ENCODE peak calls at places on chromosome 4, in four cellular contexts. One of them, this sample, is unnamed.
A peak's percentile ranks its signal among the peaks of the same experiment; 100 is the strongest.

GRCh38 chr4:53914313-53915016 is 149.9 kb downstream of the CHIC2 start:
- DNase-seq in GM12864: no peak
- DNase-seq in breast epithelium: no peak
- DNase-seq in cardiac fibroblast: peak; percentile 96
- DNase-seq in this sample: no peak

GRCh38 chr4:5019796-5020195 is 538 bp upstream of the CYTL1 start:
- DNase-seq in breast epithelium: no peak
- DNase-seq in GM12864: no peak
- DNase-seq in cardiac fibroblast: no peak
- DNase-seq in this sample: no peak

GRCh38 chr4:93791570-93792195 is 36.9 kb upstream of the ATOH1 start:
- DNase-seq in GM12864: peak; percentile 3
- DNase-seq in breast epithelium: no peak
- DNase-seq in cardiac fibroblast: peak; percentile 65
- DNase-seq in this sample: peak; percentile 58

GRCh38 chr4:38368612-38369011 is 295.4 kb upstream of the KLF3 start:
- DNase-seq in GM12864: no peak
- DNase-seq in cardiac fibroblast: peak; percentile 30
- DNase-seq in breast epithelium: no peak
- DNase-seq in this sample: no peak

GRCh38 chr4:41448935-41449334 is 89.0 kb upstream of the LIMCH1 start:
- DNase-seq in breast epithelium: no peak
- DNase-seq in cardiac fibroblast: peak; percentile 11
- DNase-seq in GM12864: no peak
- DNase-seq in this sample: no peak

GRCh38 chr4:145769450-145770037 is 89.6 kb downstream of the C4orf51 start:
- DNase-seq in breast epithelium: no peak
- DNase-seq in cardiac fibroblast: no peak
- DNase-seq in GM12864: no peak
- DNase-seq in this sample: no peak

GRCh38 chr4:175419120-175419774 is 392.8 kb downstream of the GPM6A start:
- DNase-seq in cardiac fibroblast: peak; percentile 99
- DNase-seq in breast epithelium: no peak
- DNase-seq in GM12864: no peak
- DNase-seq in this sample: no peak

GRCh38 chr4:128384091-128384520 is 96.5 kb upstream of the PGRMC2 start:
- DNase-seq in breast epithelium: no peak
- DNase-seq in cardiac fibroblast: peak; percentile 66
- DNase-seq in GM12864: no peak
- DNase-seq in this sample: no peak

GRCh38 chr4:95693594-95693993 is 144.8 kb upstream of the UNC5C start:
- DNase-seq in breast epithelium: no peak
- DNase-seq in GM12864: no peak
- DNase-seq in cardiac fibroblast: peak; percentile 68
- DNase-seq in this sample: peak; percentile 7
- TF ChIP-seq CTCF in breast epithelium: no peak
- TF ChIP-seq CTCF in GM12864: peak; percentile 3
- TF ChIP-seq CTCF in cardiac fibroblast: peak; percentile 46
- TF ChIP-seq CTCF in this sample: peak; percentile 12

DNA sequence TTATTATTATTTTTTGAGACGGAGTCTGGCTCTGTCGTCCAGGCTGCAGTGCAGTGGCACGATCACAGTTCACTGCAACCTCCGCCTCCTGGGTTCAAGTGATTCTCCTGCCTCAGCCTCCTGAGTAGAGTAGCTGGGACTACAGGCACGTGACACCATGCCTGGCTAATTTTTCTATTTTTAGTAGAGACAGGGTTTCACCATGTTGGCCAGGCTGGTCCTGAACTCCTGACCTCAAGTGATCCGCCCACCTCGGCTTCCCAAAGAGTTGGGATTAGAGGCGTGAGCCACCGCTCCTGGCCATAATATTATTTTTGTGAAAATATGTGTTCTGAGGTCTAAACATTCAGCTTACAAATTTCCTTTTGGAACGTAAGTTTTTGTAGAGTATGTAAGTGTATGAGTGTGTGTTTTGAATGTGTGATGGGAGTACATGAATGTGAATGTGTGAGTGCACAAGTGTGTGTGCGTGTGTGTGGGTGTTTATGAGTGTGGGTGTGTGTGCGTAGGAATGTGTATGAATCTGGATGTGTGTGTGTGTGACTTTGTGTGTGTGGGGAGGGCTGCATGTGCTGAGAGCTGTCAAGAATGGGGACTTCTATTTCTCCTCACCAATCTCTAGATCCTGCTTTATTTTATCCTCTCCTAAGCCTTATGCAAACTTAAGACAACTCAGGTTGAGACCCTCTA is 5.7 kb upstream of the MGST2 start:
- DNase-seq in cardiac fibroblast: no peak
- DNase-seq in breast epithelium: no peak
- DNase-seq in GM12864: no peak
- DNase-seq in this sample: no peak
- H3K4me3 ChIP-seq in cardiac fibroblast: no peak overlapping the region
- H3K4me3 ChIP-seq in breast epithelium: no peak overlapping the region
- H3K4me3 ChIP-seq in GM12864: no peak overlapping the region
- H3K4me3 ChIP-seq in this sample: no peak overlapping the region

GRCh38 chr4:161419822-161420221 is 744.0 kb downstream of the FSTL5 start:
- DNase-seq in cardiac fibroblast: no peak
- DNase-seq in breast epithelium: peak; percentile 21
- DNase-seq in GM12864: no peak
- DNase-seq in this sample: peak; percentile 24
- TF ChIP-seq CTCF in cardiac fibroblast: no peak
- TF ChIP-seq CTCF in breast epithelium: peak; percentile 28
- TF ChIP-seq CTCF in GM12864: no peak
- TF ChIP-seq CTCF in this sample: peak; percentile 23

GRCh38 chr4:169225058-169225751 is 45.6 kb downstream of the SH3RF1 start:
- DNase-seq in cardiac fibroblast: peak; percentile 98
- DNase-seq in breast epithelium: no peak
- DNase-seq in GM12864: peak; percentile 35
- DNase-seq in this sample: peak; percentile 52
- H3K4me3 ChIP-seq in cardiac fibroblast: no peak overlapping the region
- H3K4me3 ChIP-seq in breast epithelium: no peak overlapping the region
- H3K4me3 ChIP-seq in GM12864: peak overlapping the region; percentile 22
- H3K4me3 ChIP-seq in this sample: no peak overlapping the region

GRCh38 chr4:7066493-7066892 is 1.4 kb downstream of the GRPEL1 start:
- DNase-seq in GM12864: no peak
- DNase-seq in breast epithelium: no peak
- DNase-seq in cardiac fibroblast: no peak
- DNase-seq in this sample: no peak

GRCh38 chr4:7068883-7069282 is 1.0 kb upstream of the GRPEL1 start:
- DNase-seq in GM12864: no peak
- DNase-seq in cardiac fibroblast: peak; percentile 19
- DNase-seq in breast epithelium: no peak
- DNase-seq in this sample: no peak

GRCh38 chr4:7068279-7068842 is 497 bp upstream of the GRPEL1 start:
- DNase-seq in breast epithelium: no peak
- DNase-seq in cardiac fibroblast: no peak
- DNase-seq in GM12864: no peak
- DNase-seq in this sample: no peak

GRCh38 chr4:7067147-7067522 is 729 bp downstream of the GRPEL1 start:
- DNase-seq in GM12864: no peak
- DNase-seq in breast epithelium: no peak
- DNase-seq in cardiac fibroblast: peak; percentile 50
- DNase-seq in this sample: no peak

GRCh38 chr4:7067523-7068278 is at the start of gene GRPEL1:
- DNase-seq in GM12864: peak; percentile 98
- DNase-seq in cardiac fibroblast: peak; percentile 100
- DNase-seq in breast epithelium: peak; percentile 100
- DNase-seq in this sample: peak; percentile 100
- TF ChIP-seq CTCF in GM12864: no peak
- TF ChIP-seq CTCF in cardiac fibroblast: no peak
- TF ChIP-seq CTCF in breast epithelium: no peak
- TF ChIP-seq CTCF in this sample: no peak

GRCh38 chr4:163915896-163916295 is 421.4 kb downstream of the TMA16 start:
- DNase-seq in breast epithelium: no peak
- DNase-seq in cardiac fibroblast: no peak
- DNase-seq in GM12864: no peak
- DNase-seq in this sample: no peak
- H3K4me3 ChIP-seq in breast epithelium: no peak overlapping the region
- H3K4me3 ChIP-seq in cardiac fibroblast: no peak overlapping the region
- H3K4me3 ChIP-seq in GM12864: no peak overlapping the region
- H3K4me3 ChIP-seq in this sample: no peak overlapping the region

GRCh38 chr4:112060212-112060611 is 85.0 kb upstream of the FAM241A start:
- DNase-seq in cardiac fibroblast: peak; percentile 53
- DNase-seq in GM12864: no peak
- DNase-seq in breast epithelium: no peak
- DNase-seq in this sample: peak; percentile 27
- TF ChIP-seq CTCF in cardiac fibroblast: peak; percentile 53
- TF ChIP-seq CTCF in GM12864: peak; percentile 46
- TF ChIP-seq CTCF in breast epithelium: no peak
- TF ChIP-seq CTCF in this sample: peak; percentile 33

DNA sequence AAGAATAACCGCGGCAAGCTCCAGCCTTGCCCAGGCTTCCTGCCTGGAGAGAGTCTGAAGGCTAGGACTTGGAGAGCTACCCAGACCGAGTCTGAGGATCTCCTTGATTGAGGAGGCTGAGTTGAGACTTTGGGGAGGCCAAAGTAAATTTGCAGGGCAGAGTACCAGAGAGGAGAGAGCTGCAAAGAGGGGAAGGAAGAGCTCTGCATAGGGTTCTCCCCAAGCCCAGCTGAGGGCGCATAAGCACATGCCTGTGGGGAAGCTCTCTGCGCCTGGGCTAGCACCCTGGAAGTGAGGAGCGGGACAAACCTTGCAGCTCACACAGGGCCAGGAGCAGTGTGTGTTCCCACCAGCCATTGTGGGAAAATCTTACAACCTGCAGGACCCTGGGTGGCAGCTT is 56.1 kb downstream of the FAM193A start:
- DNase-seq in GM12864: no peak
- DNase-seq in breast epithelium: no peak
- DNase-seq in cardiac fibroblast: no peak
- DNase-seq in this sample: no peak
- H3K4me3 ChIP-seq in GM12864: no peak overlapping the region
- H3K4me3 ChIP-seq in breast epithelium: no peak overlapping the region
- H3K4me3 ChIP-seq in cardiac fibroblast: no peak overlapping the region
- H3K4me3 ChIP-seq in this sample: no peak overlapping the region

DNA sequence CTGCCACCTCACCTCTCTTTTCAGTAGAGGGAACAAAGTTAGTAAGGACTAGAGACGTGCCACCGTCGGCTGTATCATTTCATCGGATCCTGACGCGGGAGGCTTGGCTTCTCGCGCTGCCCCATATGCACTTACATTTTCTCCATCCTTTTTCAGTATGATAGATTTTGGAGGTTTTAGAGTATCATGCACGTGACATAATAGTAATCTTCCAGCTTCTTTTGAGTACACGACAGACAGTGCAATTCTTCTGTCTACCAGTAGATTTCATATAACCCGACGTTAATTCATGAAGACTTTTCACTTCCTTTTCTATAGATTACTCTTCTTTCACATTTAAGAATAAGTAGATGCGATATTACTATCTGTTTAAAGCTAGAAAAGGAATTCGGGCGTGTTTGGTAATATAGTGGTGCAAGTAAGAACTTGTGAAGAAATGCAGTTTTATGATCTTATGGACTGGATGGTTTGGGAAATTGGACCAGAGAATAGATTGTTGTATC is 995 bp downstream of the CDS1 start:
- DNase-seq in breast epithelium: no peak
- DNase-seq in cardiac fibroblast: peak; percentile 5
- DNase-seq in GM12864: no peak
- DNase-seq in this sample: peak; percentile 10
- TF ChIP-seq CTCF in breast epithelium: no peak
- TF ChIP-seq CTCF in cardiac fibroblast: peak; percentile 4
- TF ChIP-seq CTCF in GM12864: no peak
- TF ChIP-seq CTCF in this sample: no peak

GRCh38 chr4:89300060-89300459 is 7.5 kb downstream of the GPRIN3 start:
- DNase-seq in cardiac fibroblast: no peak
- DNase-seq in GM12864: no peak
- DNase-seq in breast epithelium: no peak
- DNase-seq in this sample: no peak

GRCh38 chr4:89298160-89298559 is 9.4 kb downstream of the GPRIN3 start:
- DNase-seq in GM12864: no peak
- DNase-seq in cardiac fibroblast: no peak
- DNase-seq in breast epithelium: no peak
- DNase-seq in this sample: peak; percentile 23

GRCh38 chr4:89298788-89299152 is 8.8 kb downstream of the GPRIN3 start:
- DNase-seq in breast epithelium: no peak
- DNase-seq in GM12864: no peak
- DNase-seq in cardiac fibroblast: peak; percentile 63
- DNase-seq in this sample: no peak

GRCh38 chr4:89300490-89300889 is 7.1 kb downstream of the GPRIN3 start:
- DNase-seq in cardiac fibroblast: no peak
- DNase-seq in GM12864: no peak
- DNase-seq in breast epithelium: no peak
- DNase-seq in this sample: no peak

DNA sequence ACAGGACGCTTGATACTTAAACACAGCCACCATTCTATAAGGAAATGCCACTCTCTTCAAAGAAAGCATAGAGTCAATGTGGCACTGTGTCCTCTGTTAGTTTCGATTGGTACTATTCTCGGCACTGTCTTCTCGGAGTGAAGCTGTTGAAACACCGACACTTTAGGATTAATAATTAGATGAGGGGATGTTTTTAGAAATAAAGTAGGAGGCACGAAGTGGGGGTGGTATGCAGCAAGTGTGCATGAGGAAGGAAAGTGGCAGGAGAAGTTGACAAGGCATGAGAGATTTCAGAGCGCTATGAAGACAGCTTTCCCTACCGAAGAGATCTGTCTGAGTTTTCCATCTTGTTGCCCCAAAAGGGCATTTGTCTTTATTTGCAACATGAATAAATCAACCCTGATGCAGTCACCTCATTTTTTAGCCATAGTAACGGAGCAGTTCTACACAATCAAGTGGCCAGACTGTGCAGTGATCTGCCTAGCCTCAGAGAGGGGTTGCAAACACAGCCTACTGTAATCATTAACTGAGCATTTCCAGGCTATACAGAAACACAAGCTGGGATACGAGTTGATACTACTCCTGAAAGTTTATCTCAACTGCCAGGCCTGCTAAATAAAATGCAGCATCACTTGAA is 8.3 kb downstream of the GPRIN3 start:
- DNase-seq in breast epithelium: no peak
- DNase-seq in GM12864: no peak
- DNase-seq in cardiac fibroblast: no peak
- DNase-seq in this sample: no peak
- H3K4me3 ChIP-seq in breast epithelium: peak overlapping the region; percentile 34
- H3K4me3 ChIP-seq in GM12864: no peak overlapping the region
- H3K4me3 ChIP-seq in cardiac fibroblast: no peak overlapping the region
- H3K4me3 ChIP-seq in this sample: no peak overlapping the region

This sample was measured in GM12865.